ENCODE peak calls at places on chromosomes 4 and X, in seven cellular contexts. R is IMR-90, C is H9, L is mesendoderm, P is trophoblast cell, Y is H1, N is mesenchymal stem cell. B is an unnamed sample.

GRCh38 chrX:123993326-123993725 is 31.8 kb downstream of the STAG2 start:
- DNase-seq in R (peak), C (no peak), L (no peak), P (peak), Y (no peak), N (peak), B (no peak)

GRCh38 chr4:187064033-187064432 is 340.4 kb upstream of the FAT1 start:
- DNase-seq in R (no peak), C (no peak), L (no peak), P (peak), Y (no peak), N (no peak), B (no peak)

GRCh38 chr4:37001688-37002436 is 242.7 kb upstream of the NWD2 start:
- DNase-seq in R (no peak), C (no peak), L (no peak), P (peak), Y (no peak), N (no peak), B (no peak)

GRCh38 chr4:38150021-38150671 is 189.9 kb downstream of the PTTG2 start:
- DNase-seq in R (peak), C (no peak), L (no peak), P (no peak), Y (no peak), N (peak), B (no peak)

GRCh38 chr4:8238061-8238511 is 31.5 kb upstream of the HTRA3 start:
- DNase-seq in R (no peak), C (no peak), L (no peak), P (no peak), Y (no peak), N (no peak), B (no peak)

GRCh38 chr4:173878701-173879100 is 348.7 kb upstream of the HAND2 start:
- DNase-seq in R (peak), C (no peak), L (peak), P (peak), Y (no peak), N (peak), B (no peak)

GRCh38 chr4:3407171-3407771 is 34.5 kb upstream of the HGFAC start:
- DNase-seq in R (no peak), C (peak), L (no peak), P (no peak), Y (no peak), N (no peak), B (no peak)

GRCh38 chr4:179225594-179225993 is 1783.4 kb upstream of the AGA start:
- DNase-seq in R (peak), C (no peak), L (no peak), P (no peak), Y (no peak), N (peak), B (no peak)

GRCh38 chrX:101057095-101057714 is 5.3 kb upstream of the TRMT2B start:
- DNase-seq in R (peak), C (no peak), L (no peak), P (no peak), Y (no peak), N (no peak), B (no peak)

GRCh38 chr4:10456270-10457254 is 664 bp downstream of the ZNF518B start:
- DNase-seq in R (peak), C (peak), L (peak), P (peak), Y (no peak), N (peak), B (no peak)

GRCh38 chr4:6855692-6856297 is 53.8 kb upstream of the TBC1D14 start:
- DNase-seq in R (peak), C (no peak), L (no peak), P (no peak), Y (no peak), N (peak), B (no peak)

GRCh38 chr4:71138007-71138600 is 144.7 kb downstream of the DCK start:
- DNase-seq in R (no peak), C (no peak), L (no peak), P (no peak), Y (no peak), N (no peak), B (no peak)

GRCh38 chr4:183343730-183344129 is 21.5 kb upstream of the CLDN24 start:
- DNase-seq in R (no peak), C (no peak), L (no peak), P (no peak), Y (no peak), N (no peak), B (no peak)

GRCh38 chr4:133145758-133146157 is 3.3 kb upstream of the PCDH10 start:
- DNase-seq in R (no peak), C (no peak), L (no peak), P (no peak), Y (no peak), N (no peak), B (no peak)

GRCh38 chrX:46913710-46914109 is 1.5 kb downstream of the JADE3 start:
- DNase-seq in R (peak), C (no peak), L (peak), P (peak), Y (no peak), N (peak), B (peak)

GRCh38 chrX:38262715-38263620 is 42.3 kb upstream of the SRPX start:
- DNase-seq in R (peak), C (no peak), L (no peak), P (peak), Y (no peak), N (peak), B (no peak)

GRCh38 chr4:115323106-115323684 is 209.8 kb upstream of the NDST4 start:
- DNase-seq in R (no peak), C (no peak), L (no peak), P (no peak), Y (no peak), N (no peak), B (no peak)

GRCh38 chr4:71377561-71377960 is 38.7 kb downstream of the SLC4A4 start:
- DNase-seq in R (peak), C (no peak), L (no peak), P (no peak), Y (no peak), N (peak), B (no peak)

GRCh38 chrX:8879750-8880149 is 78.6 kb upstream of the FAM9A start:
- DNase-seq in R (peak), C (peak), L (peak), P (peak), Y (no peak), N (peak), B (no peak)

GRCh38 chrX:56402207-56402606 is 161.2 kb upstream of the UBQLN2 start:
- DNase-seq in R (no peak), C (no peak), L (no peak), P (no peak), Y (no peak), N (no peak), B (no peak)

GRCh38 chr4:105950701-105951100 is 55.4 kb downstream of the NPNT start:
- DNase-seq in R (no peak), C (no peak), L (no peak), P (no peak), Y (no peak), N (no peak), B (no peak)

GRCh38 chrX:137234651-137235402 is 201.0 kb upstream of the GPR101 start:
- DNase-seq in R (no peak), C (no peak), L (peak), P (no peak), Y (no peak), N (no peak), B (no peak)

GRCh38 chr4:128249787-128250668 is 37.6 kb downstream of the PGRMC2 start:
- DNase-seq in R (no peak), C (no peak), L (peak), P (no peak), Y (no peak), N (no peak), B (no peak)

GRCh38 chr4:17688011-17688441 is 73.6 kb downstream of the MED28 start:
- DNase-seq in R (no peak), C (no peak), L (no peak), P (no peak), Y (no peak), N (no peak), B (peak)

GRCh38 chrX:133214316-133214715 is 3.8 kb downstream of the TFDP3 start:
- DNase-seq in R (no peak), C (no peak), L (no peak), P (no peak), Y (no peak), N (no peak), B (no peak)

GRCh38 chr4:158121203-158121586 is 51.6 kb downstream of the GASK1B start:
- DNase-seq in R (peak), C (no peak), L (peak), P (peak), Y (no peak), N (peak), B (no peak)

GRCh38 chr4:41757521-41758156 is 9.1 kb upstream of the PHOX2B start:
- DNase-seq in R (no peak), C (peak), L (no peak), P (no peak), Y (no peak), N (no peak), B (no peak)
- H3K4ac ChIP-seq in R (no peak), C (no peak), L (no peak), P (no peak), Y (no peak), N (no peak), B (no peak)

GRCh38 chrX:155874571-155875244 is 6.4 kb upstream of the VAMP7 start:
- DNase-seq in R (no peak), C (no peak), L (no peak), P (peak), Y (no peak), N (no peak), B (no peak)
- H3K4ac ChIP-seq in R (no peak), C (no peak), L (no peak), P (no peak), Y (no peak), N (no peak), B (no peak)

GRCh38 chr4:116618638-116619037 is 466.7 kb downstream of the TRAM1L1 start:
- DNase-seq in R (no peak), C (no peak), L (no peak), P (no peak), Y (no peak), N (no peak), B (no peak)
- H3K4ac ChIP-seq in R (no peak), C (no peak), L (no peak), P (no peak), Y (no peak), N (no peak), B (no peak)

DNA sequence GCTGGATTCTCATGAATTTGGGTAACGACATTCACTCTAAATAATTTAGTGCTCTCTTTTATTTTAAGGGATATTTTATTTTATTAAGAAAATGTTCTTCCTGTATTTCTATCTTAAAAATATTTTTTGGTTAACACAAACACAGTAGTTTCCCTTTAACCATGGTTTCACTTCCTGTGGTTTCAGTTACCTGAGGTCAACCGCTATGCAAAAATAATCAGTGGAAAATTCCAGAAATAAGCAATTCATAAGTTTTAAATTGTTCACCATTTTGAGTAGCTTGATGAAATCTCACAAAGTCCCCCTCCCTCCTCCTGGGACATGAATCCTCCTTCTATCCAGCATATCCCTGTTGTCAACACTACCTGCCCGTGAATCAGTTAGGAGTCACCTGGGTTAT is 71.4 kb downstream of the GBA3 start:
- DNase-seq in R (no peak), C (no peak), L (no peak), P (no peak), Y (no peak), N (no peak), B (no peak)
- H3K4ac ChIP-seq in R (no peak), C (no peak), L (no peak), P (no peak), Y (no peak), N (no peak), B (no peak)

DNA sequence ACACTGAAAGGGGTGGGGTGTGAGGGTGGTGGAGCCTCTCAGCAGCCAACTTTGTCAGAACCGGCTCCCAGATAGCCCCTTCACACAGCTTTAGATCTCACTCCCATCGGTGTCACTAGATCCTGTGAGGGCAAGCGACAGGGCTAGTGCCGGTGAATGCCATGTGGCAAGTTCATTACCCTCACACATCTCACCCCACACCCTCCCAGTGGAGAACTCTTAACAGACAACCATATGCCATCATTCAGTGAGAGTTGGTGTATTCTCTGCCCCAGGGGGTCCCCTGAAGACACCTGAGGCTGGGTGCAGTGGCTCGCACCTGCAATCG is 15.3 kb downstream of the SEPTIN6 start:
- DNase-seq in R (no peak), C (no peak), L (no peak), P (no peak), Y (no peak), N (no peak), B (no peak)
- H3K4ac ChIP-seq in R (no peak), C (no peak), L (no peak), P (no peak), Y (no peak), N (no peak), B (no peak)

DNA sequence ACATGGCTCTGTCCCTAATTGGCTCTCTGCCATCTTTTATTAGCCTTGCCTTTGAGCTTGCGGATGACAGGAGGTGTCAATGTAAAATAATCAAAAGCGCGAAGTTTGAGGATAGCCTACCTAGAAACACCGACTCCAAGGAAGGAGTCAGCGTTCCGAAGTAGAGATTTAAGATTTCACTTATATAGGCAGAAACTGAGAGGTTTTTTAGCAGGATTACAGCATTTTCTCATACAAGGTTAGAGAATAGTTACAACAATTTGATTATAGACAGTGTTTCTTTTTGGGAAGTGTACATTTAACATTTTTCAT is 499 bp upstream of the NFXL1 start:
- DNase-seq in R (no peak), C (no peak), L (no peak), P (no peak), Y (no peak), N (no peak), B (no peak)
- H3K4ac ChIP-seq in R (peak), C (no peak), L (no peak), P (no peak), Y (no peak), N (peak), B (no peak)

GRCh38 chrX:140767646-140768045 is 58.1 kb downstream of the LINC00632 start:
- DNase-seq in R (no peak), C (no peak), L (peak), P (no peak), Y (no peak), N (peak), B (no peak)

GRCh38 chrX:140766024-140766611 is 56.6 kb downstream of the LINC00632 start:
- DNase-seq in R (peak), C (peak), L (peak), P (peak), Y (no peak), N (peak), B (peak)

GRCh38 chrX:140762061-140762460 is 52.5 kb downstream of the LINC00632 start:
- DNase-seq in R (peak), C (peak), L (peak), P (peak), Y (no peak), N (peak), B (peak)

GRCh38 chrX:140764401-140764919 is 54.9 kb downstream of the LINC00632 start:
- DNase-seq in R (peak), C (peak), L (peak), P (peak), Y (peak), N (peak), B (no peak)

GRCh38 chrX:140765043-140765784 is 55.7 kb downstream of the LINC00632 start:
- DNase-seq in R (peak), C (no peak), L (peak), P (no peak), Y (no peak), N (peak), B (no peak)
- H3K4ac ChIP-seq in R (peak), C (no peak), L (no peak), P (no peak), Y (no peak), N (no peak), B (no peak)

DNA sequence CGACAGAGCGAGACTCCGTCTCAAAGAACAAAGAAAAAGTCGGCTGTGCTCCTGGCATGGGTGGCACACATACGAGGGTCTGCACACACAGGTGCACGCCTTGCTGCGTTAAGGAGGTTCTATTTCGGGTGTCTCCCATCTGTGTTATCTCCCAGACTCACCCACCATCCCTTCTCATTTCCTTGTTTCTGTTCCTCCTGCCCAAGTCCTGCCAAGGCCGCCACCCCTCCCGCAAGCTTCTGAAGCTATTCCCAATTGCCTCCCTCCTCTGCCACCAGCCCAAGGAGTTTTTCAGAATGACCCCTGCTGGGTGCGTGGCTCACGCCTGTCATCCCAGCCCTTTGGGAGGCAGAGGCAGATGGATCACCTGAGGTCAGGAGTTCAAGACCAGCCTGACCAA is 6.0 kb upstream of the IL3RA start:
- DNase-seq in R (no peak), C (no peak), L (no peak), P (no peak), Y (no peak), N (no peak), B (no peak)
- H3K4ac ChIP-seq in R (no peak), C (no peak), L (no peak), P (no peak), Y (no peak), N (no peak), B (no peak)

DNA sequence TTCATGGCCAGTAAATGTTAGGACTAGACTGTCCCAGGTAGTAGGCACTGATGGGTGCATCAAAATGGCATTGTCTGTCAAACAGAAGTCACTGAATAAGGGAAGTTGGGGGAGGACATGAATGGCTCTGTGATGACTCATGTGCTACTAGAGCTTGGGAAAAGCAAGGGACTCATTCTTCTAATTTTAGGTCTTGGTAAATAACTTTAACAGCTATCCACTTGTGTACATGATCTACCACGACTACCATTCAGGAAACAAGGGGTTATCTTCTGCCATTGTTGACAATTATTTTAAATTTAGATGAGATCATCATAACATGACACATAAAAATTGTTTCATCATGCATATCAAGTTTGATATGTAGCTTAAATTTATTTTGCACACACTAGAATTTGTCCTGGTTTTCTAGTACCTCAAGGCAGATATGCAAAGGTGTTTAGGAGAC is 6.3 kb downstream of the AREG start:
- DNase-seq in R (peak), C (no peak), L (peak), P (peak), Y (no peak), N (peak), B (no peak)
- H3K4ac ChIP-seq in R (peak), C (no peak), L (no peak), P (no peak), Y (no peak), N (no peak), B (no peak)

B was measured in neuronal stem cell.